ENCODE peak calls at places on chromosomes 12 and 14, in eight cellular contexts. Q, L, H, K, Z, P, J and M are unnamed samples.
A peak's percentile ranks its signal among the peaks of the same experiment; 100 is the strongest.

GRCh38 chr12:67909091-67909531 is 80.1 kb upstream of the IFNG-AS1 start:
- DNase-seq in Q (no peak), L (no peak), H (no peak), K (no peak), Z (no peak), P (no peak), J (no peak), M (no peak)

GRCh38 chr12:63853978-63854377 is 9.5 kb downstream of the SRGAP1 start:
- DNase-seq in Q (no peak), L (no peak), H (no peak), K (no peak), Z (no peak), P (no peak), J (no peak), M (no peak)

GRCh38 chr12:49899921-49900320 is 3.8 kb downstream of the FAIM2 start:
- DNase-seq in Q (no peak), L (no peak), H (no peak), K (no peak), Z (no peak), P (no peak), J (no peak), M (no peak)

GRCh38 chr14:94126800-94127199 is 2.6 kb downstream of the IFI27L2 start:
- DNase-seq in Q (no peak), L (no peak), H (no peak), K (no peak), Z (no peak), P (no peak), J (no peak), M (no peak)

GRCh38 chr12:124883263-124883876 is 19.7 kb upstream of the SCARB1 start:
- DNase-seq in Q (no peak), L (no peak), H (no peak), K (no peak), Z (no peak), P (no peak), J (no peak), M (no peak)

GRCh38 chr12:84413656-84414055 is 498.9 kb downstream of the SLC6A15 start:
- DNase-seq in Q (no peak), L (no peak), H (no peak), K (no peak), Z (no peak), P (no peak), J (no peak), M (no peak)

GRCh38 chr14:99321955-99322730 is 50.1 kb upstream of the BCL11B start:
- DNase-seq in Q (no peak), L (no peak), H (no peak), K (no peak), Z (no peak), P (no peak), J (no peak), M (no peak)

GRCh38 chr14:72780771-72781170 is 113.1 kb downstream of the DPF3 start:
- DNase-seq in Q (no peak), L (no peak), H (no peak), K (no peak), Z (no peak), P (no peak), J (no peak), M (no peak)

GRCh38 chr12:52708010-52708409 is 4.7 kb upstream of the KRT77 start:
- DNase-seq in Q (peak; percentile 27), L (no peak), H (no peak), K (no peak), Z (no peak), P (no peak), J (no peak), M (no peak)

GRCh38 chr14:90705052-90705392 is 111.2 kb downstream of the TTC7B start:
- DNase-seq in Q (no peak), L (no peak), H (no peak), K (no peak), Z (no peak), P (no peak), J (no peak), M (no peak)

GRCh38 chr12:73390256-73390655 is 1118.1 kb downstream of the TRHDE start:
- DNase-seq in Q (no peak), L (no peak), H (no peak), K (no peak), Z (no peak), P (no peak), J (no peak), M (no peak)

GRCh38 chr14:54383811-54384210 is 13.0 kb upstream of the CDKN3 start:
- DNase-seq in Q (no peak), L (no peak), H (no peak), K (no peak), Z (no peak), P (no peak), J (no peak), M (no peak)

GRCh38 chr12:117261267-117261666 is 71.0 kb upstream of the FBXO21 start:
- DNase-seq in Q (no peak), L (no peak), H (peak; percentile 56), K (no peak), Z (no peak), P (no peak), J (no peak), M (no peak)

GRCh38 chr14:64465208-64465821 is at the start of gene AKAP5:
- DNase-seq in Q (peak; percentile 91), L (no peak), H (no peak), K (peak; percentile 91), Z (peak; percentile 83), P (peak; percentile 75), J (peak; percentile 63), M (peak; percentile 74)

GRCh38 chr12:28130625-28131598 is 59.3 kb upstream of the CCDC91 start:
- DNase-seq in Q (no peak), L (no peak), H (peak; percentile 94), K (no peak), Z (no peak), P (no peak), J (peak; percentile 99), M (peak; percentile 58)

GRCh38 chr12:101773560-101774206 is 34.4 kb upstream of the SYCP3 start:
- DNase-seq in Q (peak; percentile 74), L (peak; percentile 36), H (peak; percentile 33), K (peak; percentile 67), Z (peak; percentile 43), P (peak; percentile 69), J (peak; percentile 71), M (peak; percentile 41)

GRCh38 chr12:1611775-1612174 is 17.3 kb upstream of the WNT5B start:
- DNase-seq in Q (no peak), L (no peak), H (no peak), K (no peak), Z (no peak), P (no peak), J (peak; percentile 36), M (no peak)

GRCh38 chr12:54773593-54773992 is 80.7 kb upstream of the MUCL1 start:
- DNase-seq in Q (no peak), L (no peak), H (no peak), K (no peak), Z (no peak), P (no peak), J (no peak), M (no peak)
- TF ChIP-seq CTCF in Q (no peak), L (no peak), H (no peak), K (no peak), Z (no peak), P (no peak), J (no peak), M (no peak)

DNA sequence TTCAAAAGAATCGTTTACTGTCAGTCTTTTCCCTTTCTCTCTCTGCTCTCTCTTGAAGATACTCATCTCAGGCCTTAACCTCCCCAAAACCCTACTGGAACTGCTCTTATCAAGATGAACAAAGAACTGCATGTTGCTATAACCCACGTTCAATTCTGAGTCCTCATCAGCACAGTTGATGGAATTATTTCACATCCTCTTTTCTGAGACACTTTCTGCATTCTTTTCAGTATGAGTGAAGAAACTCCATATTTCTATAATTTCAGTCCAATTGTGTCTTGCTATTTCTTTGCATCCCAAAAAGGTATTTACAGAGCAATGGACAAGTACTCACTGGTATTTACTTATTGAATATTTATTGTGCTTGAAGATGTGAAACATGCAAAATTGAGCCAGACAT is 160.1 kb upstream of the CPNE8 start:
- DNase-seq in Q (no peak), L (no peak), H (no peak), K (no peak), Z (no peak), P (no peak), J (no peak), M (no peak)
- H3K27ac ChIP-seq in Q (no peak overlapping the region), L (no peak overlapping the region), H (no peak overlapping the region), K (no peak overlapping the region), Z (no peak overlapping the region), P (no peak overlapping the region), J (no peak overlapping the region), M (no peak overlapping the region)

DNA sequence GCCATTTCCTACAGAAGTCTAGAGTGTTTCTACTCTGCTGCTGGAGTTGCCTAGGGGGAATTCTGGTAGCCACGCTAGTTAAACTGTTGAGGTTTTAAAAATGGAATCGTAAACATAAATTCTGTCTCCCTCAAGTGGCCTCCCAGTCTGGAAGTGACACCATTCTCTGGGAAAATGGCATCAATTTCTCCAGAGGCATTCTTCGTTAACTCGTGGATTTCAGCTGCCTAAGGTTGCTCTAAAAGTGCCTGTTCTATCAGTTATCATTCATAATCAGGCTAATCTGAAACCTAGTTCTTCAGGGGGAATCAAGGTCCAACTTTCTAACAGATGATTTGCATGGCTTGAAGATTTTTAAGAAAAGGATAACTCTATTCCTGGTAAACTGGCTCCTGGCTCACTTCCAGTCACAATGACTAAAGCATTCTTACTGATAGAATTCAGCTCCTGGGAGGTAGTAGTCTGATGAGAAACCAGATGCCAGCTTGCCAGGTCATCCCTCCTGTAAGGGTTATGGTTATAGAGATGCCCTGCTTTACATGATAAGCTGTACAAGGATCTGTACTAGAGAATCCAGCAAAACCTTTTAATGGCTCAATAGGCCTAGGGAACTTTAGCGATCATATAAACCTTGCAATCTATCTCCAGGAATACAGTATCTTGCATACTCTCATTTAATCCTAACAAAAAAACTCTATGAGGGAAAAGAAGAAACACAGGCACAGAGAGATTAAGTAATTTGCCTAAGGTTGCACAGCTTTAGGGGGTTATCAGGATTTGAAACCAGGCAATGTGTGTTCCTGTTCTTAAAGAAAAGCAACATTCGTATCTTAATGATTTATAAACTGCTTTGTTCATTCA is 1.5 kb downstream of the L3HYPDH start:
- DNase-seq in Q (no peak), L (no peak), H (peak; percentile 56), K (peak; percentile 23), Z (no peak), P (peak; percentile 20), J (peak; percentile 73), M (peak; percentile 39)
- TF ChIP-seq CTCF in Q (no peak), L (no peak), H (no peak), K (no peak), Z (no peak), P (no peak), J (no peak), M (no peak)

GRCh38 chr14:103896578-103896977 is 31.7 kb upstream of the TDRD9 start:
- DNase-seq in Q (no peak), L (no peak), H (no peak), K (no peak), Z (no peak), P (no peak), J (no peak), M (no peak)
- H3K27ac ChIP-seq in Q (no peak overlapping the region), L (no peak overlapping the region), H (no peak overlapping the region), K (no peak overlapping the region), Z (no peak overlapping the region), P (peak overlapping the region; percentile 77), J (no peak overlapping the region), M (no peak overlapping the region)